ENCODE peak calls at places on chromosomes 13 and 19, in four cellular contexts. One of them, this sample, is unnamed.

GRCh38 chr19:10096615-10096963 is 5.9 kb downstream of the ANGPTL6 start:
- DNase-seq in WTC11: no peak
- DNase-seq in A549: no peak
- DNase-seq in K562: peak
- DNase-seq in this sample: no peak

GRCh38 chr19:13613447-13613846 is 107.2 kb upstream of the CACNA1A start:
- DNase-seq in WTC11: no peak
- DNase-seq in A549: no peak
- DNase-seq in K562: no peak
- DNase-seq in this sample: no peak

GRCh38 chr19:34253711-34254551 is 423 bp upstream of the GARRE1 start:
- DNase-seq in WTC11: peak
- DNase-seq in A549: no peak
- DNase-seq in K562: peak
- DNase-seq in this sample: peak

GRCh38 chr19:33865306-33865705 is 68.6 kb downstream of the KCTD15 start:
- DNase-seq in WTC11: no peak
- DNase-seq in A549: no peak
- DNase-seq in K562: no peak
- DNase-seq in this sample: no peak

GRCh38 chr19:23822735-23823134 is 64.0 kb upstream of the ZNF681 start:
- DNase-seq in WTC11: no peak
- DNase-seq in A549: no peak
- DNase-seq in K562: no peak
- DNase-seq in this sample: no peak

GRCh38 chr19:41706741-41707501 is 1.5 kb upstream of the CEACAM5 start:
- DNase-seq in WTC11: peak
- DNase-seq in A549: peak
- DNase-seq in K562: peak
- DNase-seq in this sample: peak

GRCh38 chr19:2260341-2260751 is 4.1 kb upstream of the JSRP1 start:
- DNase-seq in WTC11: no peak
- DNase-seq in A549: no peak
- DNase-seq in K562: no peak
- DNase-seq in this sample: no peak

GRCh38 chr13:20126460-20127262 is 34.2 kb downstream of the GJA3 start:
- DNase-seq in WTC11: no peak
- DNase-seq in A549: no peak
- DNase-seq in K562: no peak
- DNase-seq in this sample: no peak

GRCh38 chr19:49871349-49871985 is 4.1 kb upstream of the PNKP start:
- DNase-seq in WTC11: no peak
- DNase-seq in A549: no peak
- DNase-seq in K562: no peak
- DNase-seq in this sample: no peak

GRCh38 chr19:58395979-58396627 is 647 bp downstream of the RNF225 start:
- DNase-seq in WTC11: peak
- DNase-seq in A549: no peak
- DNase-seq in K562: no peak
- DNase-seq in this sample: no peak

GRCh38 chr19:53882391-53883050 is 524 bp downstream of the PRKCG start:
- DNase-seq in WTC11: peak
- DNase-seq in A549: no peak
- DNase-seq in K562: no peak
- DNase-seq in this sample: no peak

GRCh38 chr13:61286148-61286745 is 129.4 kb downstream of the PCDH20 start:
- DNase-seq in WTC11: peak
- DNase-seq in A549: peak
- DNase-seq in K562: peak
- DNase-seq in this sample: peak

GRCh38 chr13:111614613-111615012 is 294.2 kb downstream of the TEX29 start:
- DNase-seq in WTC11: no peak
- DNase-seq in A549: no peak
- DNase-seq in K562: no peak
- DNase-seq in this sample: no peak

DNA sequence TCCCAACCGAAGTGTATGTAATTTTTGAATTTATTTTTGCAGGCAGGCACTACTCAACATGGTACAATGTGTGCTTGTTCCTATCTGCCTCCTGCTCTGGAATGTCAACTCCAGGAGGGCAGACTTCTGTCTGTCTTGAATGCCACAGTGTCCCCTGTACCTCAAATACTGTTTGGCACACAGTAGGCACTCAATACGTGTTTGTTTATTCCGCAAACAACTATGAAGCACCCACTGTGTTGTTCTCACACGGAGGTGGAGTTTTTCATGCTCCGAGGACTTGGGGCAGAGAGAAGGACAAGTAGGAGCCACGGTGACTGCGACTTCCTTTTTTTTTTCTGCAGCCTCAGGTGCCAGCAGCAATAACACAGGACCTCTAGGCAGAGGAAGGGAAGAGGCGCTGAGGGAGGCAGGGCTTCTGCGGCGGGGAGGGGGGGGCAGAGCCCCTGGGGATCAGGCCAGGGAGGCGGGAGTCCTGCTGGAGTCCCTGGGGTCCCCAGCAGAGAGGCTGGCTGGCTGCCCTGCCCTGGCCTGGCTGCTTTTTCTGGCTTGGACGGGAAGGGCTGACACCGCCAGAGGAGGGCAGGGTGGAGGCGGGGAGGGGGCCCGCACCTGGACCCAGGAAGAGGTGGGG is 29.3 kb upstream of the TNFAIP8L1 start:
- DNase-seq in WTC11: no peak
- DNase-seq in A549: no peak
- DNase-seq in K562: peak
- DNase-seq in this sample: no peak
- TF ChIP-seq ESRRA in WTC11: no peak
- TF ChIP-seq ESRRA in A549: no peak
- TF ChIP-seq ESRRA in K562: no peak
- TF ChIP-seq ESRRA in this sample: no peak

GRCh38 chr13:101784313-101784712 is 331.8 kb downstream of the ITGBL1 start:
- DNase-seq in WTC11: no peak
- DNase-seq in A549: no peak
- DNase-seq in K562: no peak
- DNase-seq in this sample: no peak

GRCh38 chr13:101783554-101783953 is 331.1 kb downstream of the ITGBL1 start:
- DNase-seq in WTC11: no peak
- DNase-seq in A549: no peak
- DNase-seq in K562: no peak
- DNase-seq in this sample: no peak

DNA sequence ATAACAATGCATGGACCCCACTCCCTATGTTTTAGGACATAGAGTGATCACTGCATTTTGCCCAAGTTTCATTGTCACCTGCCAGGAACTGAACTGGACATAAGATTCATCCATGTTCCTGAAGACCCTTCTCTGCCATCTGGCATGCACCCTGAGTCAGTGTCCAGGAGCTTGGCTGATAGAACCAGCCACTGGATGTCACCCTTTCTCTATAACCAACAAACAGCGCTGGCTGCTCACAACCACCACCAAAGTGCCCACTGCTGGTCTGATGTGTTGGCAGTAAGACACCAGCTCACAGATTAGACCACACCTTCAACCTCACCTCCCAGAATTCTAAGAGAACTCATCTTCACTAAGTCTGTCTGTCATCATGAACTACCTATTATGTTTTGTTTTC is 333.4 kb downstream of the ITGBL1 start:
- DNase-seq in WTC11: peak
- DNase-seq in A549: peak
- DNase-seq in K562: no peak
- DNase-seq in this sample: peak
- TF ChIP-seq ESRRA in WTC11: no peak
- TF ChIP-seq ESRRA in A549: no peak
- TF ChIP-seq ESRRA in K562: no peak
- TF ChIP-seq ESRRA in this sample: no peak

DNA sequence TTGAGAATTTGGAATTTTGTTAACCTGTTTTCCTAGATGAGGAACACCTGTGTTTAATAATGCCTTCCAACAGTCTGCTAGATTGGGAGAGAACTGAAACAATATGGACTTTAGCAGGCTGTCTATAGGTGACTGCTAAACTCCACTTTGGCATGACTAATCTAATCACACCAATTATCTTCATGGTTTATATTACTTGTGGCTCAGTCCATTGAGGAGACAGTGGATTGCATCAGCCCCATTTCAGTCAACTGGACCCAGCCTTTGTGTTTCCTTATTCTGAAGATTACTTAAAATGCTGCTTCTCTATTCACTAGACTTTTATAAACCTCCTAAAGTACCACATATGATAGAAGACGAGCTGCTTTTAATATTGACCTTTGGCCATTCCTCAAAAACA is 295.6 kb downstream of the NDFIP2 start:
- DNase-seq in WTC11: no peak
- DNase-seq in A549: no peak
- DNase-seq in K562: no peak
- DNase-seq in this sample: no peak
- TF ChIP-seq ESRRA in WTC11: no peak
- TF ChIP-seq ESRRA in A549: no peak
- TF ChIP-seq ESRRA in K562: no peak
- TF ChIP-seq ESRRA in this sample: no peak

DNA sequence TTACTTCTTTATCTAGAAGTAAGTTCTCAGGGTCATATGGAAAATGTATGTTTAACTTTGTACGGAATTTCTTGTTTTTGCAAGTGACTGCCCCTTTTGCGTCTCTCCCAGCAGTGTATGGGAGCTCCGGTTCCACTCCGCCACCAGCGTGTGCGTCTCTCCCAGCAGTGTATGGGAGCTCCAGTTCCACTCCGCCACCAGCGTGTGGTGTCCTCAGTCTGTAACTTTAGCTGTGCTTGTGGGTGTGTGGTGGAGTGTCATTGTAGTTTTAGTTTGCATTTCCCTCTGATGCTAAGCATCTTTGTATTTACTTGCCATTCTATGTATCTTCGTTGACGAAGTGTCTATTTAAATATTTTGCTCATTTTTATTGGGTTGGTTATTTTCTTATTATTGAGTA is 2.4 kb downstream of the CUL4A start:
- DNase-seq in WTC11: peak
- DNase-seq in A549: peak
- DNase-seq in K562: peak
- DNase-seq in this sample: peak
- TF ChIP-seq ESRRA in WTC11: no peak
- TF ChIP-seq ESRRA in A549: no peak
- TF ChIP-seq ESRRA in K562: no peak
- TF ChIP-seq ESRRA in this sample: no peak